ENCODE peak calls at places on chromosomes 3 and 15, in ten cellular contexts. A is activated B cell treated with CpG ODN at 0.5 μM for 24 hours; Y is bronchial epithelial cell; J is COLO829; P is stimulated activated CD4-positive, alpha-beta T cell treated with anti-CD3 and anti-CD28 coated beads, Interleukin-12 subunit alpha, Interleukin-12 subunit beta, amount 100 ng/mL, for 48 hours; R is activated T-helper 9 cell treated with anti-CD3 and anti-CD28 coated beads, Interleukin-2, amount 50 U/mL, for 16 hours; F is kidney glomerular epithelial cell; Q is AG09319; G is cardiac muscle cell; X is HCT116. K is an unnamed sample.

GRCh38 chr15:74375303-74375693 is 7.9 kb upstream of the CYP11A1 start:
- DNase-seq in Q (no peak), G (peak; percentile 88), R (peak; percentile 72), P (peak; percentile 79), X (peak; percentile 77), A (peak; percentile 64), Y (peak; percentile 77), F (peak; percentile 82), J (peak; percentile 54), K (peak; percentile 70)

GRCh38 chr15:75758071-75758872 is 45.6 kb upstream of the CSPG4 start:
- DNase-seq in R (peak; percentile 37), G (peak; percentile 90), F (peak; percentile 76), Y (peak; percentile 69), A (peak; percentile 57), J (peak; percentile 57), Q (peak; percentile 65), X (peak; percentile 78), P (peak; percentile 36), K (peak; percentile 82)

GRCh38 chr15:88574646-88575045 is 28.2 kb upstream of the DET1 start:
- DNase-seq in F (no peak), Q (no peak), Y (no peak), A (no peak), J (no peak), P (no peak), G (no peak), R (no peak), X (no peak), K (no peak)

GRCh38 chr3:101043687-101044078 is 50.5 kb upstream of the ABI3BP start:
- DNase-seq in J (no peak), F (no peak), X (no peak), G (no peak), R (no peak), A (no peak), P (no peak), Q (no peak), Y (no peak), K (no peak)

GRCh38 chr15:59274126-59274970 is 67.7 kb downstream of the LDHAL6B start:
- DNase-seq in X (no peak), G (peak; percentile 70), Y (peak; percentile 73), J (no peak), R (no peak), P (no peak), A (no peak), F (peak; percentile 53), Q (no peak), K (no peak)

GRCh38 chr3:66998075-66998898 is at the start of gene KBTBD8:
- DNase-seq in A (peak; percentile 88), G (peak; percentile 99), R (peak; percentile 96), X (peak; percentile 96), Q (peak; percentile 94), P (peak; percentile 97), F (peak; percentile 99), J (peak; percentile 98), Y (peak; percentile 97), K (peak; percentile 91)

GRCh38 chr3:14532691-14533456 is 7.3 kb downstream of the GRIP2 start:
- DNase-seq in R (no peak), P (no peak), X (peak; percentile 49), Q (no peak), F (no peak), J (no peak), A (no peak), Y (peak; percentile 54), G (peak; percentile 16), K (peak; percentile 56)

GRCh38 chr3:64229903-64230302 is 4.6 kb upstream of the PRICKLE2 start:
- DNase-seq in R (no peak), Y (peak; percentile 50), P (no peak), J (no peak), X (no peak), A (no peak), Q (no peak), F (peak; percentile 64), G (peak; percentile 38), K (no peak)

GRCh38 chr3:15266510-15267376 is 60.7 kb downstream of the CAPN7 start:
- DNase-seq in X (no peak), J (no peak), Y (no peak), P (no peak), Q (no peak), A (no peak), R (no peak), F (no peak), G (no peak), K (no peak)

GRCh38 chr3:128006471-128007424 is 45.5 kb upstream of the SEC61A1 start:
- DNase-seq in G (peak; percentile 21), Y (no peak), A (no peak), P (no peak), F (no peak), X (no peak), J (peak; percentile 22), Q (no peak), R (no peak), K (no peak)

GRCh38 chr15:79366691-79367090 is 55.8 kb downstream of the TMED3 start:
- DNase-seq in G (no peak), Q (no peak), X (no peak), J (no peak), P (no peak), Y (no peak), F (no peak), R (no peak), A (no peak), K (no peak)

GRCh38 chr3:65334045-65334665 is 646.4 kb upstream of the ADAMTS9 start:
- DNase-seq in Y (no peak), A (no peak), X (no peak), G (peak; percentile 51), J (no peak), P (no peak), R (no peak), F (no peak), Q (no peak), K (no peak)

GRCh38 chr3:71523628-71524027 is 59.9 kb downstream of the FOXP1 start:
- DNase-seq in R (no peak), G (no peak), P (no peak), Y (no peak), J (no peak), X (no peak), Q (no peak), A (no peak), F (no peak), K (no peak)